ENCODE peak calls at places on chromosomes 1 and 21, in eight cellular contexts. One of them, this sample, is unnamed.

GRCh38 chr1:168821434-168821833 is 92.4 kb upstream of the DPT start:
- DNase-seq in adipocyte: no peak
- DNase-seq in thoracic aorta: no peak
- DNase-seq in CD4-positive, alpha-beta T cell: no peak
- DNase-seq in memory B cell: no peak
- DNase-seq in C1 segment of cervical spinal cord: no peak
- DNase-seq in hepatocyte: no peak
- DNase-seq in mammary epithelial cell: no peak
- DNase-seq in this sample: no peak

GRCh38 chr1:101918277-101918676 is 78.4 kb downstream of the OLFM3 start:
- DNase-seq in adipocyte: no peak
- DNase-seq in thoracic aorta: no peak
- DNase-seq in CD4-positive, alpha-beta T cell: no peak
- DNase-seq in memory B cell: no peak
- DNase-seq in C1 segment of cervical spinal cord: no peak
- DNase-seq in hepatocyte: no peak
- DNase-seq in mammary epithelial cell: no peak
- DNase-seq in this sample: no peak

GRCh38 chr21:25464275-25464674 is 143.0 kb downstream of the MRPL39 start:
- DNase-seq in adipocyte: no peak
- DNase-seq in thoracic aorta: no peak
- DNase-seq in CD4-positive, alpha-beta T cell: no peak
- DNase-seq in memory B cell: no peak
- DNase-seq in C1 segment of cervical spinal cord: no peak
- DNase-seq in hepatocyte: no peak
- DNase-seq in mammary epithelial cell: peak; percentile 22
- DNase-seq in this sample: no peak

GRCh38 chr1:12276225-12276624 is 46.4 kb downstream of the VPS13D start:
- DNase-seq in adipocyte: no peak
- DNase-seq in thoracic aorta: no peak
- DNase-seq in CD4-positive, alpha-beta T cell: no peak
- DNase-seq in memory B cell: no peak
- DNase-seq in C1 segment of cervical spinal cord: no peak
- DNase-seq in hepatocyte: peak; percentile 42
- DNase-seq in mammary epithelial cell: peak; percentile 19
- DNase-seq in this sample: peak; percentile 46

GRCh38 chr1:235943581-235944114 is 76.9 kb upstream of the LYST start:
- DNase-seq in adipocyte: peak; percentile 67
- DNase-seq in thoracic aorta: no peak
- DNase-seq in CD4-positive, alpha-beta T cell: no peak
- DNase-seq in memory B cell: no peak
- DNase-seq in C1 segment of cervical spinal cord: no peak
- DNase-seq in hepatocyte: no peak
- DNase-seq in mammary epithelial cell: peak; percentile 92
- DNase-seq in this sample: peak; percentile 73

GRCh38 chr1:233406994-233407631 is 79.6 kb downstream of the MAP3K21 start:
- DNase-seq in adipocyte: no peak
- DNase-seq in thoracic aorta: no peak
- DNase-seq in CD4-positive, alpha-beta T cell: no peak
- DNase-seq in memory B cell: no peak
- DNase-seq in C1 segment of cervical spinal cord: no peak
- DNase-seq in hepatocyte: peak; percentile 15
- DNase-seq in mammary epithelial cell: no peak
- DNase-seq in this sample: peak; percentile 71

GRCh38 chr1:20250346-20250989 is 40.2 kb upstream of the VWA5B1 start:
- DNase-seq in adipocyte: peak; percentile 5
- DNase-seq in thoracic aorta: no peak
- DNase-seq in CD4-positive, alpha-beta T cell: no peak
- DNase-seq in memory B cell: no peak
- DNase-seq in C1 segment of cervical spinal cord: no peak
- DNase-seq in hepatocyte: peak; percentile 88
- DNase-seq in mammary epithelial cell: no peak
- DNase-seq in this sample: no peak

GRCh38 chr1:212188599-212189351 is 96.4 kb upstream of the PPP2R5A start:
- DNase-seq in adipocyte: no peak
- DNase-seq in thoracic aorta: no peak
- DNase-seq in CD4-positive, alpha-beta T cell: no peak
- DNase-seq in memory B cell: no peak
- DNase-seq in C1 segment of cervical spinal cord: no peak
- DNase-seq in hepatocyte: no peak
- DNase-seq in mammary epithelial cell: peak; percentile 84
- DNase-seq in this sample: no peak

GRCh38 chr21:42258150-42258884 is 39.4 kb downstream of the ABCG1 start:
- DNase-seq in adipocyte: peak; percentile 37
- DNase-seq in thoracic aorta: no peak
- DNase-seq in CD4-positive, alpha-beta T cell: peak; percentile 80
- DNase-seq in memory B cell: peak; percentile 89
- DNase-seq in C1 segment of cervical spinal cord: peak; percentile 27
- DNase-seq in hepatocyte: peak; percentile 72
- DNase-seq in mammary epithelial cell: peak; percentile 31
- DNase-seq in this sample: peak; percentile 50

GRCh38 chr1:56330400-56331026 is 248.8 kb downstream of the PLPP3 start:
- DNase-seq in adipocyte: peak; percentile 79
- DNase-seq in thoracic aorta: no peak
- DNase-seq in CD4-positive, alpha-beta T cell: no peak
- DNase-seq in memory B cell: no peak
- DNase-seq in C1 segment of cervical spinal cord: no peak
- DNase-seq in hepatocyte: peak; percentile 45
- DNase-seq in mammary epithelial cell: peak; percentile 16
- DNase-seq in this sample: peak; percentile 62

GRCh38 chr1:188006354-188006753 is 1177.6 kb downstream of the PLA2G4A start:
- DNase-seq in adipocyte: no peak
- DNase-seq in thoracic aorta: no peak
- DNase-seq in CD4-positive, alpha-beta T cell: no peak
- DNase-seq in memory B cell: no peak
- DNase-seq in C1 segment of cervical spinal cord: no peak
- DNase-seq in hepatocyte: no peak
- DNase-seq in mammary epithelial cell: no peak
- DNase-seq in this sample: no peak

GRCh38 chr1:150464422-150464826 is 22.8 kb upstream of the TARS2 start:
- DNase-seq in adipocyte: peak; percentile 80
- DNase-seq in thoracic aorta: peak; percentile 17
- DNase-seq in CD4-positive, alpha-beta T cell: peak; percentile 56
- DNase-seq in memory B cell: peak; percentile 71
- DNase-seq in C1 segment of cervical spinal cord: peak; percentile 0
- DNase-seq in hepatocyte: peak; percentile 82
- DNase-seq in mammary epithelial cell: peak; percentile 42
- DNase-seq in this sample: peak; percentile 76

GRCh38 chr1:9250586-9251381 is 16.2 kb downstream of the H6PD start:
- DNase-seq in adipocyte: no peak
- DNase-seq in thoracic aorta: no peak
- DNase-seq in CD4-positive, alpha-beta T cell: no peak
- DNase-seq in memory B cell: no peak
- DNase-seq in C1 segment of cervical spinal cord: no peak
- DNase-seq in hepatocyte: no peak
- DNase-seq in mammary epithelial cell: no peak
- DNase-seq in this sample: no peak

GRCh38 chr1:223887724-223888428 is 42.1 kb upstream of the TP53BP2 start:
- DNase-seq in adipocyte: peak; percentile 85
- DNase-seq in thoracic aorta: peak; percentile 71
- DNase-seq in CD4-positive, alpha-beta T cell: no peak
- DNase-seq in memory B cell: no peak
- DNase-seq in C1 segment of cervical spinal cord: no peak
- DNase-seq in hepatocyte: peak; percentile 46
- DNase-seq in mammary epithelial cell: peak; percentile 74
- DNase-seq in this sample: peak; percentile 74

GRCh38 chr1:23791434-23792047 is 596 bp downstream of the LYPLA2 start:
- DNase-seq in adipocyte: peak; percentile 56
- DNase-seq in thoracic aorta: no peak
- DNase-seq in CD4-positive, alpha-beta T cell: no peak
- DNase-seq in memory B cell: peak; percentile 27
- DNase-seq in C1 segment of cervical spinal cord: no peak
- DNase-seq in hepatocyte: peak; percentile 49
- DNase-seq in mammary epithelial cell: peak; percentile 56
- DNase-seq in this sample: peak; percentile 63

GRCh38 chr21:25994758-25995163 is 175.8 kb downstream of the APP start:
- DNase-seq in adipocyte: no peak
- DNase-seq in thoracic aorta: no peak
- DNase-seq in CD4-positive, alpha-beta T cell: no peak
- DNase-seq in memory B cell: no peak
- DNase-seq in C1 segment of cervical spinal cord: no peak
- DNase-seq in hepatocyte: no peak
- DNase-seq in mammary epithelial cell: no peak
- DNase-seq in this sample: no peak

GRCh38 chr1:9315411-9316079 is 22.9 kb downstream of the SPSB1 start:
- DNase-seq in adipocyte: peak; percentile 83
- DNase-seq in thoracic aorta: no peak
- DNase-seq in CD4-positive, alpha-beta T cell: no peak
- DNase-seq in memory B cell: no peak
- DNase-seq in C1 segment of cervical spinal cord: no peak
- DNase-seq in hepatocyte: no peak
- DNase-seq in mammary epithelial cell: peak; percentile 52
- DNase-seq in this sample: peak; percentile 86

GRCh38 chr1:201555593-201555945 is 16.6 kb downstream of the NAV1 start:
- DNase-seq in adipocyte: no peak
- DNase-seq in thoracic aorta: no peak
- DNase-seq in CD4-positive, alpha-beta T cell: no peak
- DNase-seq in memory B cell: no peak
- DNase-seq in C1 segment of cervical spinal cord: no peak
- DNase-seq in hepatocyte: no peak
- DNase-seq in mammary epithelial cell: no peak
- DNase-seq in this sample: no peak

GRCh38 chr1:13790290-13791035 is 90.5 kb downstream of the PRDM2 start:
- DNase-seq in adipocyte: no peak
- DNase-seq in thoracic aorta: no peak
- DNase-seq in CD4-positive, alpha-beta T cell: no peak
- DNase-seq in memory B cell: no peak
- DNase-seq in C1 segment of cervical spinal cord: no peak
- DNase-seq in hepatocyte: no peak
- DNase-seq in mammary epithelial cell: no peak
- DNase-seq in this sample: no peak

GRCh38 chr1:116020668-116021272 is 44.5 kb downstream of the SLC22A15 start:
- DNase-seq in adipocyte: peak; percentile 65
- DNase-seq in thoracic aorta: no peak
- DNase-seq in CD4-positive, alpha-beta T cell: no peak
- DNase-seq in memory B cell: no peak
- DNase-seq in C1 segment of cervical spinal cord: no peak
- DNase-seq in hepatocyte: peak; percentile 68
- DNase-seq in mammary epithelial cell: peak; percentile 39
- DNase-seq in this sample: peak; percentile 57

GRCh38 chr1:106584127-106584526 is 472.3 kb upstream of the PRMT6 start:
- DNase-seq in adipocyte: peak; percentile 7
- DNase-seq in thoracic aorta: no peak
- DNase-seq in CD4-positive, alpha-beta T cell: no peak
- DNase-seq in memory B cell: no peak
- DNase-seq in C1 segment of cervical spinal cord: no peak
- DNase-seq in hepatocyte: no peak
- DNase-seq in mammary epithelial cell: no peak
- DNase-seq in this sample: peak; percentile 9

GRCh38 chr1:24437631-24438396 is 22.2 kb downstream of the NIPAL3 start:
- DNase-seq in adipocyte: peak; percentile 18
- DNase-seq in thoracic aorta: no peak
- DNase-seq in CD4-positive, alpha-beta T cell: no peak
- DNase-seq in memory B cell: no peak
- DNase-seq in C1 segment of cervical spinal cord: no peak
- DNase-seq in hepatocyte: no peak
- DNase-seq in mammary epithelial cell: no peak
- DNase-seq in this sample: no peak

GRCh38 chr1:232950919-232951579 is 638 bp downstream of the NTPCR start:
- DNase-seq in adipocyte: peak; percentile 40
- DNase-seq in thoracic aorta: no peak
- DNase-seq in CD4-positive, alpha-beta T cell: no peak
- DNase-seq in memory B cell: no peak
- DNase-seq in C1 segment of cervical spinal cord: no peak
- DNase-seq in hepatocyte: peak; percentile 45
- DNase-seq in mammary epithelial cell: peak; percentile 25
- DNase-seq in this sample: peak; percentile 65

GRCh38 chr21:45184869-45185268 is 102.8 kb downstream of the POFUT2 start:
- DNase-seq in adipocyte: no peak
- DNase-seq in thoracic aorta: no peak
- DNase-seq in CD4-positive, alpha-beta T cell: no peak
- DNase-seq in memory B cell: no peak
- DNase-seq in C1 segment of cervical spinal cord: no peak
- DNase-seq in hepatocyte: no peak
- DNase-seq in mammary epithelial cell: no peak
- DNase-seq in this sample: no peak

GRCh38 chr1:20698195-20698910 is 19.5 kb downstream of the KIF17 start:
- DNase-seq in adipocyte: peak; percentile 37
- DNase-seq in thoracic aorta: no peak
- DNase-seq in CD4-positive, alpha-beta T cell: no peak
- DNase-seq in memory B cell: no peak
- DNase-seq in C1 segment of cervical spinal cord: no peak
- DNase-seq in hepatocyte: peak; percentile 41
- DNase-seq in mammary epithelial cell: peak; percentile 14
- DNase-seq in this sample: peak; percentile 76

GRCh38 chr1:153534933-153535663 is 693 bp downstream of the S100A6 start:
- DNase-seq in adipocyte: peak; percentile 63
- DNase-seq in thoracic aorta: peak; percentile 48
- DNase-seq in CD4-positive, alpha-beta T cell: peak; percentile 17
- DNase-seq in memory B cell: no peak
- DNase-seq in C1 segment of cervical spinal cord: no peak
- DNase-seq in hepatocyte: no peak
- DNase-seq in mammary epithelial cell: no peak
- DNase-seq in this sample: no peak